ENCODE peak calls at places on chromosomes 11 and 22, in eight cellular contexts. L is GM19239, O is globus pallidus, S is T-helper 2 cell, Y is AG08395, B is MCF 10A, M is brain microvascular endothelial cell, X is adrenal gland. Z is an unnamed sample.

GRCh38 chr11:74185695-74186094 is 14.6 kb downstream of the PPME1 start:
- DNase-seq in L (no peak), O (no peak), S (no peak), Y (no peak), B (no peak), M (peak; percentile 33), X (no peak), Z (no peak)

GRCh38 chr11:68467446-68467845 is 6.9 kb downstream of the PPP6R3 start:
- DNase-seq in L (no peak), O (no peak), S (no peak), Y (no peak), B (no peak), M (no peak), X (peak; percentile 43), Z (no peak)

GRCh38 chr11:46066335-46066734 is 54.9 kb downstream of the PHF21A start:
- DNase-seq in L (no peak), O (no peak), S (no peak), Y (no peak), B (peak; percentile 62), M (no peak), X (no peak), Z (no peak)

GRCh38 chr11:114610550-114610949 is 15.0 kb upstream of the NXPE4 start:
- DNase-seq in L (no peak), O (no peak), S (no peak), Y (no peak), B (no peak), M (no peak), X (no peak), Z (no peak)

GRCh38 chr22:31829505-31829904 is 75.7 kb downstream of the DEPDC5 start:
- DNase-seq in L (no peak), O (no peak), S (no peak), Y (peak; percentile 94), B (peak; percentile 93), M (peak; percentile 93), X (peak; percentile 81), Z (peak; percentile 78)

GRCh38 chr22:41070665-41071331 is 21.6 kb upstream of the EP300 start:
- DNase-seq in L (no peak), O (no peak), S (no peak), Y (no peak), B (no peak), M (no peak), X (no peak), Z (no peak)

GRCh38 chr22:44532466-44533025 is 34.5 kb upstream of the RTL6 start:
- DNase-seq in L (no peak), O (no peak), S (no peak), Y (no peak), B (no peak), M (no peak), X (no peak), Z (no peak)

GRCh38 chr11:118287006-118287405 is 17.5 kb upstream of the CD3E start:
- DNase-seq in L (no peak), O (no peak), S (no peak), Y (no peak), B (peak; percentile 52), M (no peak), X (no peak), Z (no peak)

GRCh38 chr22:17824452-17824851 is 50.2 kb upstream of the BID start:
- DNase-seq in L (no peak), O (no peak), S (no peak), Y (no peak), B (no peak), M (no peak), X (no peak), Z (no peak)

GRCh38 chr22:27146871-27147591 is 489.6 kb downstream of the MIAT start:
- DNase-seq in L (no peak), O (no peak), S (no peak), Y (no peak), B (no peak), M (no peak), X (no peak), Z (no peak)

GRCh38 chr11:61028135-61028729 is 56.8 kb downstream of the CD6 start:
- DNase-seq in L (no peak), O (no peak), S (no peak), Y (no peak), B (peak; percentile 36), M (no peak), X (no peak), Z (no peak)